ENCODE peak calls at places on chromosomes 5 and 9, in five cellular contexts. I, O, E, G and C are unnamed samples.
A peak's percentile ranks its signal among the peaks of the same experiment; 100 is the strongest.

GRCh38 chr5:144487761-144488160 is 317.1 kb downstream of the KCTD16 start:
- DNase-seq in I (no peak), O (no peak), E (no peak), G (no peak), C (no peak)

GRCh38 chr9:78821126-78821822 is 524.3 kb downstream of the PSAT1 start:
- DNase-seq in I (no peak), O (no peak), E (no peak), G (no peak), C (no peak)

GRCh38 chr9:15276328-15276969 is 30.6 kb downstream of the TTC39B start:
- DNase-seq in I (no peak), O (no peak), E (no peak), G (no peak), C (no peak)

GRCh38 chr5:44506561-44506960 is 117.3 kb upstream of the FGF10 start:
- DNase-seq in I (no peak), O (no peak), E (no peak), G (no peak), C (no peak)

GRCh38 chr9:79798450-79798849 is 226.7 kb downstream of the TLE4 start:
- DNase-seq in I (no peak), O (no peak), E (no peak), G (no peak), C (no peak)

GRCh38 chr5:74992791-74993190 is 59.6 kb downstream of the GCNT4 start:
- DNase-seq in I (peak; percentile 68), O (no peak), E (no peak), G (no peak), C (no peak)

GRCh38 chr9:38022995-38023394 is 46.0 kb downstream of the SHB start:
- DNase-seq in I (peak; percentile 72), O (no peak), E (peak; percentile 74), G (peak; percentile 89), C (peak; percentile 73)

GRCh38 chr5:170576602-170577584 is 73.1 kb downstream of the KCNIP1 start:
- DNase-seq in I (no peak), O (no peak), E (no peak), G (no peak), C (no peak)

GRCh38 chr9:93114169-93114983 is 18.4 kb downstream of the CARD19 start:
- DNase-seq in I (peak; percentile 85), O (no peak), E (peak; percentile 56), G (peak; percentile 51), C (peak; percentile 67)

GRCh38 chr5:26872337-26872736 is 166.0 kb downstream of the CDH9 start:
- DNase-seq in I (no peak), O (no peak), E (no peak), G (no peak), C (no peak)

GRCh38 chr5:151680944-151681427 is 5.7 kb downstream of the SPARC start:
- DNase-seq in I (no peak), O (no peak), E (no peak), G (no peak), C (no peak)

GRCh38 chr5:58497956-58498942 is 7.0 kb downstream of the GAPT start:
- DNase-seq in I (no peak), O (no peak), E (no peak), G (no peak), C (no peak)

GRCh38 chr5:35458824-35459207 is 158.8 kb upstream of the SPEF2 start:
- DNase-seq in I (no peak), O (no peak), E (no peak), G (peak; percentile 68), C (no peak)

GRCh38 chr9:108816037-108816436 is 39.7 kb downstream of the ACTL7B start:
- DNase-seq in I (no peak), O (no peak), E (no peak), G (no peak), C (peak; percentile 81)

GRCh38 chr9:108478431-108478837 is 377.4 kb downstream of the ACTL7B start:
- DNase-seq in I (peak; percentile 93), O (no peak), E (no peak), G (no peak), C (no peak)

GRCh38 chr9:534886-535285 is 306.6 kb upstream of the DMRT1 start:
- DNase-seq in I (no peak), O (no peak), E (no peak), G (no peak), C (no peak)

GRCh38 chr5:32143991-32144636 is 30.0 kb downstream of the GOLPH3 start:
- DNase-seq in I (peak; percentile 10), O (no peak), E (no peak), G (no peak), C (no peak)

GRCh38 chr9:2928386-2928785 is 84.5 kb upstream of the PUM3 start:
- DNase-seq in I (no peak), O (no peak), E (no peak), G (no peak), C (no peak)

GRCh38 chr5:81787843-81788242 is 36.9 kb upstream of the SSBP2 start:
- DNase-seq in I (peak; percentile 83), O (peak; percentile 78), E (no peak), G (no peak), C (no peak)

GRCh38 chr5:169695919-169696490 is 58.9 kb downstream of the DOCK2 start:
- DNase-seq in I (peak; percentile 82), O (no peak), E (no peak), G (no peak), C (no peak)

GRCh38 chr5:176151286-176151685 is 86.9 kb upstream of the SIMC1 start:
- DNase-seq in I (no peak), O (no peak), E (no peak), G (no peak), C (no peak)

GRCh38 chr9:116806075-116806474 is 119.0 kb downstream of the TRIM32 start:
- DNase-seq in I (no peak), O (no peak), E (no peak), G (no peak), C (no peak)

GRCh38 chr9:73807956-73808355 is 656.3 kb downstream of the ANXA1 start:
- DNase-seq in I (no peak), O (no peak), E (no peak), G (no peak), C (no peak)

GRCh38 chr5:141618030-141618803 is 583 bp downstream of the DIAPH1 start:
- DNase-seq in I (peak; percentile 83), O (no peak), E (peak; percentile 81), G (peak; percentile 87), C (peak; percentile 88)

GRCh38 chr5:78613756-78614155 is 34.8 kb downstream of the LHFPL2 start:
- DNase-seq in I (no peak), O (no peak), E (no peak), G (no peak), C (no peak)

GRCh38 chr5:38258319-38259061 is at the start of gene EGFLAM:
- DNase-seq in I (no peak), O (no peak), E (peak; percentile 72), G (no peak), C (peak; percentile 65)

GRCh38 chr5:13740471-13740870 is 204.0 kb downstream of the DNAH5 start:
- DNase-seq in I (no peak), O (no peak), E (no peak), G (no peak), C (no peak)

GRCh38 chr9:95082401-95083084 is 235.0 kb downstream of the FANCC start:
- DNase-seq in I (no peak), O (no peak), E (peak; percentile 46), G (peak; percentile 47), C (peak; percentile 34)

DNA sequence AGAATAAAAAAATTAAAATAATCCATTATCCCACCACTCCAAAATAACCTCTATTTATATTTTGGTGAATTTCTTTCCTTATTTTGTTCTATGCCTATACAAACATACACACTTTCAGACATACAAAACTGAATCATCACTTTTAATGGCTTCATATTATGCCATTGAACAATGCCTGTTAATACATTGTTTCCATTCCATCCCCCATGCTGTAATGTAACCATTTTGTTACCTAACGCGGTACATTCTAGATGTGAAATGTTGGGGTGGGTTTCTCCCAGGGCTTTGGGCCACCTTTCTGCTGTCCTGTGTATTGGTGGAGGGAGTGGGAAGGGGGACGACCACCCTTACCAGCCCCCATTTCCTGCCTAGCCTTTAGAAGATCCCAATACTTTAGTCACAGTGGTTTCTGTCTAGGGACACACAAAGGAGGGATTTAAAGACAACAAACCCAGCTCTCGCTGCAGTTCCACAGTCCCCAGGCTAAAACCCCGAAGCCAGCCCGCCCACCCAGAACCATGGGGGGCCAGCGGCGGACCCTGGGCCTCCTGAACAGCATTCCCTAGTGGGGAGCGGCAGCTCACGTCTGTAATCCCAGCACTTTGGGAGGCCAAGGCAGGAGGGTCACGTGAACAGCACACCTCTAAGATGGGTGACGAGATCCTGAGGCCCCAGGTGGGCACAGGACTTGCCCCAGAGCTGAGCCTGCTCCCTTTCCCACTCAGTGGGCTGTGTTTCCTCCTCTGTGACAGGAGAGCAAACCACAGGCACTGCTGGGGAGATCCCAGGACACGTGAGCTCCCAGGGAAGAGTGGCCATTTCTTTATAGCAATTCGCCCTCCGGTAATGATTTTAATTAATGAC is 56.9 kb upstream of the STXBP1 start:
- DNase-seq in I (no peak), O (no peak), E (no peak), G (no peak), C (no peak)
- TF ChIP-seq CTCF in I (no peak), O (no peak), E (no peak), G (no peak), C (no peak)

GRCh38 chr9:125356032-125356431 is 94.4 kb downstream of the GAPVD1 start:
- DNase-seq in I (no peak), O (no peak), E (no peak), G (no peak), C (no peak)
- H3K36me3 ChIP-seq in I (peaks cover 39% of the 10 kb centered on the region), O (peaks cover 82% of the 10 kb centered on the region), E (peaks cover 74% of the 10 kb centered on the region), G (peaks cover 14% of the 10 kb centered on the region), C (peaks cover 99% of the 10 kb centered on the region)

DNA sequence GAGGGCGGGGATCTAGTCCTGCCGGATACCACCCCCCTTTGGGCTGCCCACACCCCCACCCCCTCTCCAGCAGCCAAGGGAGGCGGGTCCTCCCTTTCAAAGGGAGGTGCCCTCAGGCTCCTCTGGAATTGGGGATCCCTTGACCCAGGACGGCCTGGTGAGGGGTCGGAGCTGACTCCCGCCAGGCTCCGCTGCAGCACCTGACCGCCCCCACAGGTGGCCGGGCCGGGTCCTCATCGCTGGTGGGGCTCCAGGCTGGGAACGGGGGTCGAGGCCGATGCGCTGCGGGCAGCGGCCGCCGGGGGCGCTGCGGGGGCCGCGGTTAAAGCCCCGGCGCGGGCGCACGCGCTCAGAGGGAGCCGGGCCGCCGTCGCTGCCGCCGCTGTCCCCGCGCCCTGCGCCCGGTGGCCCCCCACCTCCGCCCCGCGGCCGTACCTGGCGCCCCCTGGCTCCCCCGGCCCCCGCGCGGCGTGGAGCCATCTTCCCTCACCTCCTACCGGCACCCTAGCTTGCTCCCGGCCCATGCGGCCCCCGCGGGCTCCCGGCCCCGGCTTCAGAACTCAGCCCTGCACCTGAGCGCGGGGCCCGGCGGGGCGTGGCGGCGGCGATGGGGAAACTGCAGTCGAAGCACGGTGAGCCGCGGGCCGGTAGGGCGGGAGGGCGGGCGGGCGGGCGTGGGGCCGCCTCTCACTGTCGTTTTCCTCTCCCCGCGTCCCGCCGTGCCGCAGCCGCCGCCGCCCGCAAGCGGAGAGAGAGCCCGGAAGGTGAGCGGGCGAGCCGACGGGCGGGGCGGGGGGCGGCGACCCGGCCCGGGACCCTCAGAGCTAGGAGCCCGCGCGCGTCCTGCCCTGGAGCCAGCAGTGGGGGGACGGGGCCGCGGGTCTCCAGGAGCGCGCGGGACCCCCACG is at the start of gene NKD2:
- DNase-seq in I (no peak), O (peak; percentile 48), E (peak; percentile 80), G (peak; percentile 45), C (peak; percentile 70)
- TF ChIP-seq CTCF in I (peak; percentile 65), O (peak; percentile 72), E (peak; percentile 36), G (peak; percentile 40), C (peak; percentile 49)

GRCh38 chr5:126568206-126568755 is 26.7 kb downstream of the ALDH7A1 start:
- DNase-seq in I (no peak), O (no peak), E (no peak), G (no peak), C (no peak)
- H3K36me3 ChIP-seq in I (peaks cover 16% of the 10 kb centered on the region), O (peaks cover 24% of the 10 kb centered on the region), E (peaks cover 5% of the 10 kb centered on the region), G (peaks cover 2% of the 10 kb centered on the region), C (peaks cover 34% of the 10 kb centered on the region)

GRCh38 chr5:97044057-97044456 is 98.4 kb downstream of the LIX1 start:
- DNase-seq in I (no peak), O (no peak), E (no peak), G (no peak), C (no peak)
- TF ChIP-seq CTCF in I (no peak), O (peak; percentile 68), E (no peak), G (no peak), C (peak; percentile 24)